ENCODE peak calls at places on chromosomes 13 and 19, in seven cellular contexts. X, P, B, A, I, H and W are unnamed samples. For H3K4me1, the result is how much of the 10 kb centered on the place peaks cover.

GRCh38 chr19:13861714-13862531 is 15.0 kb upstream of the NANOS3 start:
- DNase-seq in X (peak), P (peak), B (peak), A (peak), I (peak), H (peak), W (peak)

GRCh38 chr19:17026706-17027427 is at the start of gene CPAMD8:
- DNase-seq in X (no peak), P (peak), B (peak), A (no peak), I (no peak), H (no peak), W (no peak)

GRCh38 chr19:33171916-33172359 is 22.2 kb upstream of the LRP3 start:
- DNase-seq in X (no peak), P (peak), B (no peak), A (no peak), I (no peak), H (no peak), W (no peak)

GRCh38 chr13:97257800-97258799 is 36.0 kb downstream of the MBNL2 start:
- DNase-seq in X (peak), P (peak), B (no peak), A (peak), I (peak), H (no peak), W (peak)

GRCh38 chr13:70183041-70183440 is 74.8 kb upstream of the KLHL1 start:
- DNase-seq in X (no peak), P (no peak), B (no peak), A (no peak), I (no peak), H (no peak), W (no peak)

GRCh38 chr13:113220141-113220598 is 10.8 kb downstream of the CUL4A start:
- DNase-seq in X (peak), P (peak), B (no peak), A (no peak), I (no peak), H (no peak), W (no peak)

GRCh38 chr13:26785845-26786630 is 25.5 kb upstream of the GPR12 start:
- DNase-seq in X (no peak), P (peak), B (no peak), A (peak), I (no peak), H (no peak), W (peak)

GRCh38 chr19:50870417-50871089 is 2.7 kb upstream of the KLK2 start:
- DNase-seq in X (no peak), P (peak), B (peak), A (no peak), I (no peak), H (no peak), W (no peak)

GRCh38 chr19:38211206-38211605 is 12.8 kb downstream of the DPF1 start:
- DNase-seq in X (no peak), P (peak), B (peak), A (no peak), I (no peak), H (no peak), W (peak)

GRCh38 chr19:4692275-4693077 is 22.3 kb upstream of the MYDGF start:
- DNase-seq in X (no peak), P (no peak), B (no peak), A (no peak), I (no peak), H (no peak), W (no peak)

GRCh38 chr19:4693078-4693350 is 22.9 kb upstream of the MYDGF start:
- DNase-seq in X (no peak), P (no peak), B (no peak), A (no peak), I (no peak), H (no peak), W (no peak)

GRCh38 chr19:4693471-4694121 is 23.5 kb upstream of the MYDGF start:
- DNase-seq in X (no peak), P (no peak), B (no peak), A (no peak), I (no peak), H (no peak), W (no peak)

GRCh38 chr19:4695224-4695731 is 25.1 kb upstream of the MYDGF start:
- DNase-seq in X (peak), P (no peak), B (no peak), A (no peak), I (peak), H (no peak), W (no peak)

DNA sequence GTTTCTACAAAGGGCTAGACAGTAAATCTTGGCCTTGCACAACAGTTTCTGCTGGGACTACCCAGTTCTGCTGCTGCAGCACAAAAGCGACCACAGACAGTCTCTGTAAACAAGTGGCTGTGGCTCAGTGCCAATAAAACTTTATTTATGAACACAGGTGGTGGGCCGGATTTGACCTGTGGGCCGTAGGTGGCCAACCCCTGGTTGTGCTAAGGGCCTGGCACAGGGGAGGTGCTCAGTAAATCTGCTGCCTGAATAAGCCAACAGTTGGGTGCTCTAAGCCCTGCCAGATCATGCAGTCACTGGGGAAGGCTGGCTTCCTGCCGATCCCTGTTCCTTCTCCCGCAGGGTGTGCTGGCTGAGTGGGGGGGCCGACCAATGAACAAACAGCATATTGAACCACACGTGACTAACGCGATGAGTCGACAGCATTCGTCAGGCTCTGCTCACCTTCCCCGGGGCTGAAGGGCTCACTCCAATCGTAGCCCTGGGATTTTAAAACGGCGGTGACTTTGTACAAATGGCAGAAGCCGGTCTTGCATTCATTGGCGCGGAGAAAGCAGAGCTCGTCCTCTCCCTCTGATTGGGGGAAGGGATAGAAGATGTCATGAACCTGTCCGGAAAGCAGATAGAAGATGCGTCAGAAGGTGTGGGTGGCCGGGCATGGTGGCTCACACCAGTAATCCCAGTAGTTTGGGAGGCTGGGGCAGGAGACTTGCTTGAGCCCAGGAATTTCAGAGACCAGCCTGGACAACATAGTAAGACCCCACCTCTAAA is 24.3 kb upstream of the MYDGF start:
- DNase-seq in X (peak), P (no peak), B (no peak), A (no peak), I (peak), H (peak), W (peak)
- H3K4me1 ChIP-seq in X (under half), P (under half), B (under half), A (under half), I (under half), H (under half), W (half or more)

DNA sequence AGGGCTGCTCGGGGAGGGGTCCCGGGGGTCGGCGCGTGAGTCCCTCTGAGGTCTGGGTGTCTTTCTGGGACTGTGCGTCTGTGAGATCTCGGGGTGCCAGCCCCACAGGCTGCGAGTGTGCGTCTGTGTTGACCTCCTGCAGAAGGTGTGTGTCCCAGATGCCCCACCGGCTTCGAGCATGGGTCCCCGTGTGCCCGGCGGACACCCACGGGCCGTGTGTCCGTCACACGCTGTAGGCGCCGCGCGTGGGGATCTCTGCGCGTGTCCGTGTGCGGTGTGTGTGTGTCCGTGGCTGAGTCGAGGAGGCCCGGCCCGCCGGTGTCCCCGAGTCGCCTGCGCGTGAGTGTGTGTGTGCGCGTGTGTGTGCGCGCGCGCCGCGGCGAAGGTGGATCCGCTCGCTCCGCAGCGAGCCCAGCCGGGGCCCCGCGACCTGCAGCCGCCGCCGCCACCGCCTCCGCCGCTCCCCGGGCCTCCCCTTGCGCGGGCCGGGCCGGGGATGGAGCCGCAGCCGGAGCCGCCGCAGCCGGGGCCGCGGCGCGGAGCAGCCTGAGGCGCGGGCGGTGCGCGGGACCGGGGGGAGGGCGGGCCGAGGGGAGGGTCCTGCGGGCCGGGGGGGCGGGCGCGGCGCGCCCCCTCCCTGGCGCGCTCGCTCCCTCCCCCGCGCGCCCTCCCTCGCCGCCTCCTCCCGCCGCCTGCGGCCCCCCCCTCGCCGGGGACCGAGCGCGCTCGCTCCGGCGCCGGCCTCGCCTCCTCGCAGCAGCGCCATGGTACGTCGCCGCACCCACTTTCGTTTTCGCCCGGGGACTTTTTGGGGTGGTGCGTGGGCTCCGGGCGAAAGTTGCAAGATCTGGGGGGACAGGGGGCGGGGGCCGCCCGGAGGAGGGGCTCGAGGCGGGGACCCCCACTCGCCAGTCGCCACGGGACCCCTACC is 7.2 kb upstream of the NFIC start:
- DNase-seq in X (peak), P (no peak), B (peak), A (peak), I (peak), H (no peak), W (no peak)
- H3K4me1 ChIP-seq in X (under half), P (under half), B (under half), A (under half), I (under half), H (under half), W (under half)

DNA sequence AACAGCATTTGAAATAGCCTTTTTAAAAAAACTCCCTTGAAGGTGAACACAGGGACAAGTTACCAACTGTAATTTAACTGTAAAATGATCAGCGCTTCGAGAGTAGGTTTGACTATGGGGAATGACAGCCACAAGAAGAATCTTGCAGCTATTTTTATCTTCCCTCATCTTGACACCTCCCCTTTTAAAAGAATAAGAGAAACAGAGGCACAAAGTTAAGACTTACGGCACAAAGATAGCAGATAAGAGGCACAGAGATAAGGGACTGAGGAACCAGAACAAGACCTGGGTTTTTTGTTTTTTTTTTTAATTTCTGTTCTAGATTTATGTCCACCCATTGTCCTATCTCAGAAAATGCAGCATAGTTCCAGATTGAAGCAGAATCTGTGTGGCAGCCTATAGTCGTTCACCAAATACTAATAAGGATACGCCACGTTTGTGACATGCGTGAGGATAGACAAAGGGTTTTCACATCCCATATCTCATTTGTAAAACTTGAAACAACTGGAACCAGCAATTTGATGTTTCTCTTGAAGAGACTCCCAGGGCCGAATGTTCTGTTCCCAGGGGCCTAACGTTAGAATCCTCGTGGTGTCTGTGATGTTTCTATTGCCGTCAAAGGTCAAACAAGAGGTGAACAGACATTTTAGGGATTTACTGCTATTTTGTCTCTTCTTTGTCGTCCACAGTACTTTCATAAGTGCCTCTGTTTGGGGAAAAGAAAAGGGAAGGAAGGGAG is 154.9 kb downstream of the DCT start:
- DNase-seq in X (no peak), P (no peak), B (no peak), A (no peak), I (no peak), H (no peak), W (no peak)
- H3K4me1 ChIP-seq in X (under half), P (under half), B (under half), A (half or more), I (under half), H (under half), W (under half)

DNA sequence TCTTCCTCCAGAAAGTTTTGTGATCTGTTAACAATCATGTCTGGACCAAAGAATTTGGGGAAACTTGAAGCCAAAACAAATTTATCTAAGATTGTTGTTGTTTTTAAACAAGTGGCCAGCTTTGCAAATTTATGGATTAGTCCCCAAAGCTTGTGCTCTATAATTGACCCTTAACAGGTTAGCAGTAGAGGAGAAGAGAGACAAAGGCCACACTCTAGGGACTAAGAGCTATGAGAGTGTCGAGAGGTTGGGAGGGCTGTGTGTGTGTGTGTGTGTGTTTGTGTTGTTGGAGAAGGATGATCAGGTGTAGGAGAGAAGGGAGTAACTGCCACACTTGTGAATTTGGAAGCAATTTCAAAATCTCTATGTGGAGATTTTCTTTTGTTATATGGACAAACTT is 367.3 kb downstream of the KCNRG start:
- DNase-seq in X (no peak), P (no peak), B (no peak), A (no peak), I (no peak), H (no peak), W (no peak)
- H3K4me1 ChIP-seq in X (under half), P (under half), B (under half), A (under half), I (under half), H (under half), W (under half)

DNA sequence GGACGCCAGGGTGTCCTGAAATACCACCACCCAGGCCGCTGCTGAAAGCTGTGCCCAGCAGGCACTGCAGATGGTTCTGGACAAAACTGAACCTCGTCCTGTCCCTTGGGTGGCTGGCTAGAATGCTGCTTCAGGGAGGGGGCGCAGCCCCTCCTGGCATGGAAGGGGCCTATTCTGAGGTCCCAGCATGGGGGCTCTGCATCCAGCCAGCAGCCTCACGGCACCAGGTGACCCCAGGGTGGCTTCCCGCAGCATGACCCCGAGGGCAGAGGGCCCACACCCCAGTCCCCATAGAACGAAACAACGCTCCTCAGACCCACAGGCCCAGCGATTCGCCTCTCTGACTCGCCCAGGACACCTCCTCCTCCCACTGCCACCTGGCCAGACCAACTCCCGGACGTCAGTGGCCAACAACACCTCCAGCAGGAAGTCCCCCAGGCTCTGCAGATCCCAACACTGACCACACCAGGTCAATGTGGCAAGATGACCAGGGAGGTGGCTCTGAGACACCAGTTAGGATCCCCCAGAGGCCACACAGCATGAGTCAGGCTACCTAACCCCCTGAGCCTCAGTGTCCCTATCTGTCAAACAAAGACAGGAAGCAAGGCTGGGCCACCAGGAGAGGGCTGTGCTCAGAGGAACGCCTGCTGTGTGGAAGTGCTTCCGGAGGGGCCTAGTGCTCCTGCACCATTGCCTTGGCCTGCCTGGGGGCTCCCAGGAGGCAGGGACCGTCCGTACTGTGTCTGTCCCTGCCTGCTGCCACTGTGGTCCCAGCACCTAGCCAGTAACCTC is 6.1 kb downstream of the MKNK2 start:
- DNase-seq in X (no peak), P (peak), B (no peak), A (no peak), I (no peak), H (no peak), W (no peak)
- H3K4me1 ChIP-seq in X (under half), P (under half), B (half or more), A (half or more), I (under half), H (under half), W (half or more)

GRCh38 chr13:99231726-99232125 is 26.5 kb downstream of the GPR18 start:
- DNase-seq in X (no peak), P (no peak), B (no peak), A (no peak), I (no peak), H (no peak), W (no peak)
- H3K4me1 ChIP-seq in X (under half), P (under half), B (under half), A (under half), I (under half), H (under half), W (under half)

GRCh38 chr19:45512881-45513483 is 5.7 kb downstream of the VASP start:
- DNase-seq in X (no peak), P (no peak), B (no peak), A (no peak), I (no peak), H (no peak), W (no peak)

GRCh38 chr19:45517238-45517637 is 10.0 kb downstream of the VASP start:
- DNase-seq in X (no peak), P (no peak), B (no peak), A (no peak), I (no peak), H (no peak), W (no peak)

GRCh38 chr19:45515081-45515624 is 7.9 kb downstream of the VASP start:
- DNase-seq in X (peak), P (no peak), B (no peak), A (peak), I (no peak), H (no peak), W (no peak)

GRCh38 chr19:45515807-45516401 is 8.6 kb downstream of the VASP start:
- DNase-seq in X (peak), P (no peak), B (no peak), A (no peak), I (no peak), H (no peak), W (no peak)

GRCh38 chr19:45514376-45515051 is 7.2 kb downstream of the VASP start:
- DNase-seq in X (peak), P (no peak), B (no peak), A (no peak), I (no peak), H (no peak), W (no peak)
- H3K4me1 ChIP-seq in X (under half), P (under half), B (under half), A (under half), I (under half), H (under half), W (under half)

DNA sequence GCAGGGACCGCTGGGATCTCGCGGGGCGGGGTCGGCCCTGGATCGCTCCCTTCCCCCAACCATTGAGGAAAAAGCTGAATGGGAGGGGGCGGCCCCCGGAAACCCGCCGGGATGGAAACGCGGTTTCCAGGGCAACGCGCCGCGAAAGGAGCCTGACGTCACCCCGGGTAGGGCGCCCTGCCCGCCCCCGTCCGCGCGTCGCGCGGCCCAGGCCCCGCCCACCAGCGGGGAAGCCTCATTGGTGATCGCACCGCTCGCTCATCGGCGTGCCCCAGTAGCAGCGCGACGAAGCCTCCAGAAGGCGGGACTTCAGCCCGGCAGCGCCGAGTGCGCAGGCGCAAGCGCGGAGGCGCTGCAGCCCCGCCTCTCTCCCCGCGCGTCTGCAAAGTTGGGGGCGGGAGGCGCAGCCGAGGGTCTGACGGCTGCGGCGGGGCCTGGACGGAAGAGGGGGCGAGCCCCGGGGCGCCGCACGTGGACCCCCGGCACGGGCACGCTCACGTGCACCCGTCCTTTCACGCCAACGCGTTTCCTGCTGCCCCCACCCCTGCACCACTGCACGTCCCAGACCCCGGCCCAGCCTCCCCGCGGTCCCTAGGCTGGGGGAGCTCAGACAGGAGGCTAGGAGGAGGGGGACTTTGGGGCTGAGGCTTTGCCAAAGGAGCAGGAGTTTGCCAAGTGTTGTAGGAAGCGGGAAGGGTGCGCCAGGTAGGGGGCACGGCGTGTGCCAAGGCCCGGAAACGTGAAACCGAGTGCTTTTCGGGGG is 8.2 kb upstream of the CIRBP start:
- DNase-seq in X (peak), P (peak), B (peak), A (peak), I (peak), H (peak), W (peak)
- H3K4me1 ChIP-seq in X (under half), P (under half), B (half or more), A (half or more), I (half or more), H (under half), W (half or more)